ENCODE peak calls at places on chromosomes 11 and 22, in eight cellular contexts. J, T, Z, F, C, X, D and H are unnamed samples.

GRCh38 chr11:122703541-122704272 is 48.2 kb downstream of the UBASH3B start:
- DNase-seq in J (no peak), T (no peak), Z (no peak), F (peak), C (peak), X (no peak), D (no peak), H (peak)

GRCh38 chr11:33735426-33736147 is 636 bp downstream of the CD59 start:
- DNase-seq in J (no peak), T (peak), Z (no peak), F (peak), C (peak), X (no peak), D (no peak), H (peak)

GRCh38 chr11:85301895-85302678 is 325.1 kb downstream of the DLG2 start:
- DNase-seq in J (no peak), T (no peak), Z (no peak), F (no peak), C (no peak), X (no peak), D (no peak), H (no peak)

GRCh38 chr11:104547996-104548661 is 350.1 kb downstream of the CASP12 start:
- DNase-seq in J (peak), T (no peak), Z (peak), F (no peak), C (no peak), X (no peak), D (no peak), H (peak)

GRCh38 chr11:106077609-106078517 is at the start of gene AASDHPPT:
- DNase-seq in J (peak), T (no peak), Z (peak), F (peak), C (no peak), X (peak), D (peak), H (no peak)

GRCh38 chr22:39276461-39277134 is 31.8 kb upstream of the PDGFB start:
- DNase-seq in J (no peak), T (no peak), Z (no peak), F (no peak), C (no peak), X (no peak), D (no peak), H (no peak)

GRCh38 chr11:71396548-71397123 is 51.6 kb downstream of the DHCR7 start:
- DNase-seq in J (no peak), T (no peak), Z (no peak), F (no peak), C (no peak), X (peak), D (no peak), H (no peak)

GRCh38 chr22:45284705-45285305 is at the start of gene UPK3A:
- DNase-seq in J (no peak), T (peak), Z (no peak), F (peak), C (peak), X (no peak), D (no peak), H (peak)

GRCh38 chr11:108871152-108871551 is 206.3 kb downstream of the DDX10 start:
- DNase-seq in J (peak), T (no peak), Z (peak), F (no peak), C (peak), X (peak), D (peak), H (peak)

GRCh38 chr22:22219140-22219996 is 25.2 kb upstream of the VPREB1 start:
- DNase-seq in J (no peak), T (no peak), Z (no peak), F (no peak), C (no peak), X (no peak), D (no peak), H (no peak)

GRCh38 chr11:95715777-95716241 is 73.8 kb downstream of the FAM76B start:
- DNase-seq in J (no peak), T (no peak), Z (no peak), F (peak), C (peak), X (no peak), D (no peak), H (peak)

GRCh38 chr11:33635161-33635560 is 65.5 kb downstream of the C11orf91 start:
- DNase-seq in J (peak), T (no peak), Z (peak), F (no peak), C (no peak), X (no peak), D (peak), H (no peak)

GRCh38 chr11:130718118-130718517 is 198.2 kb downstream of the SNX19 start:
- DNase-seq in J (no peak), T (no peak), Z (no peak), F (no peak), C (no peak), X (no peak), D (no peak), H (no peak)

GRCh38 chr11:73210916-73211667 is 7.0 kb upstream of the P2RY2 start:
- DNase-seq in J (no peak), T (no peak), Z (no peak), F (no peak), C (no peak), X (no peak), D (no peak), H (no peak)